ENCODE peak calls at places on chromosomes 7 and 10, in six cellular contexts. R is EH, M is COR-L47, V is AG08396, H is ovary, Q is T-helper 2 cell. K is an unnamed sample.
A peak's percentile ranks its signal among the peaks of the same experiment; 100 is the strongest.

GRCh38 chr10:72049969-72050781 is 38.2 kb downstream of the SPOCK2 start:
- DNase-seq in R (no peak), M (no peak), V (no peak), H (no peak), Q (no peak), K (no peak)

GRCh38 chr7:137816696-137817320 is 30.0 kb downstream of the DGKI start:
- DNase-seq in R (peak; percentile 54), M (no peak), V (no peak), H (no peak), Q (no peak), K (no peak)

GRCh38 chr10:27794157-27794556 is 48.5 kb upstream of the MKX start:
- DNase-seq in R (peak; percentile 15), M (no peak), V (no peak), H (no peak), Q (no peak), K (no peak)

GRCh38 chr10:16527452-16527851 is 5.8 kb upstream of the C1QL3 start:
- DNase-seq in R (no peak), M (no peak), V (no peak), H (no peak), Q (no peak), K (no peak)

GRCh38 chr10:15267496-15267895 is 99.0 kb upstream of the NMT2 start:
- DNase-seq in R (peak; percentile 22), M (no peak), V (no peak), H (no peak), Q (no peak), K (no peak)

GRCh38 chr10:209357-209756 is 74.1 kb downstream of the ZMYND11 start:
- DNase-seq in R (peak; percentile 34), M (no peak), V (no peak), H (no peak), Q (no peak), K (no peak)

GRCh38 chr10:90447836-90448235 is 410.0 kb downstream of the HTR7 start:
- DNase-seq in R (peak; percentile 15), M (peak; percentile 0), V (no peak), H (no peak), Q (no peak), K (no peak)

GRCh38 chr7:155305251-155305904 is 7.7 kb downstream of the INSIG1 start:
- DNase-seq in R (no peak), M (no peak), V (no peak), H (no peak), Q (no peak), K (no peak)

GRCh38 chr7:44216521-44217030 is 15.8 kb downstream of the YKT6 start:
- DNase-seq in R (no peak), M (no peak), V (no peak), H (no peak), Q (no peak), K (no peak)

GRCh38 chr7:18151419-18151818 is 123.8 kb upstream of the PRPS1L1 start:
- DNase-seq in R (peak; percentile 10), M (peak; percentile 7), V (no peak), H (no peak), Q (no peak), K (no peak)

GRCh38 chr7:24152907-24153513 is 131.0 kb upstream of the NPY start:
- DNase-seq in R (no peak), M (no peak), V (no peak), H (no peak), Q (no peak), K (no peak)

K was measured in pancreas.